ENCODE peak calls at places on chromosome 13, in seven cellular contexts. H is kidney, C is HFF-Myc, W is heart right ventricle, L is BJ, F is tibial artery, R is fibroblast of lung. D is an unnamed sample.

GRCh38 chr13:37621811-37622361 is 23.3 kb upstream of the POSTN start:
- DNase-seq in H (no peak), C (peak; percentile 44), W (no peak), L (peak; percentile 23), F (peak; percentile 33), R (peak; percentile 86), D (no peak)

GRCh38 chr13:110557082-110557481 is 4.4 kb downstream of the RAB20 start:
- DNase-seq in H (no peak), C (no peak), W (no peak), L (no peak), F (no peak), R (no peak), D (no peak)

GRCh38 chr13:94217370-94217769 is 262.1 kb downstream of the DCT start:
- DNase-seq in H (no peak), C (no peak), W (no peak), L (no peak), F (no peak), R (peak; percentile 79), D (no peak)

GRCh38 chr13:92510416-92510815 is 716.2 kb upstream of the GPC6 start:
- DNase-seq in H (no peak), C (no peak), W (no peak), L (no peak), F (no peak), R (peak; percentile 72), D (no peak)

GRCh38 chr13:67023088-67023893 is 206.8 kb downstream of the PCDH9 start:
- DNase-seq in H (no peak), C (peak; percentile 20), W (no peak), L (peak; percentile 39), F (no peak), R (peak; percentile 98), D (no peak)

GRCh38 chr13:90447034-90447734 is 900.3 kb upstream of the MIR17HG start:
- DNase-seq in H (no peak), C (no peak), W (no peak), L (no peak), F (no peak), R (no peak), D (no peak)

GRCh38 chr13:111145071-111145470 is 30.0 kb downstream of the ARHGEF7 start:
- DNase-seq in H (no peak), C (no peak), W (no peak), L (no peak), F (no peak), R (no peak), D (no peak)

GRCh38 chr13:113863511-113864302 is at the start of gene GAS6:
- DNase-seq in H (peak; percentile 83), C (no peak), W (peak; percentile 69), L (no peak), F (no peak), R (peak; percentile 51), D (no peak)

GRCh38 chr13:27551563-27551962 is 68.8 kb downstream of the LNX2 start:
- DNase-seq in H (no peak), C (no peak), W (no peak), L (no peak), F (no peak), R (no peak), D (no peak)

GRCh38 chr13:36582977-36583376 is 90.8 kb upstream of the SERTM1 start:
- DNase-seq in H (no peak), C (no peak), W (no peak), L (no peak), F (no peak), R (no peak), D (no peak)

GRCh38 chr13:36907801-36908200 is 12.2 kb downstream of the SMAD9 start:
- DNase-seq in H (no peak), C (no peak), W (no peak), L (no peak), F (no peak), R (no peak), D (no peak)

GRCh38 chr13:113905942-113906341 is 42.1 kb upstream of the GAS6 start:
- DNase-seq in H (no peak), C (no peak), W (no peak), L (no peak), F (no peak), R (no peak), D (no peak)

GRCh38 chr13:113742445-113743120 is 16.4 kb upstream of the TMEM255B start:
- DNase-seq in H (peak; percentile 56), C (no peak), W (no peak), L (no peak), F (no peak), R (no peak), D (no peak)

GRCh38 chr13:52711277-52711676 is 28.3 kb downstream of the CNMD start:
- DNase-seq in H (no peak), C (peak; percentile 10), W (no peak), L (no peak), F (no peak), R (no peak), D (no peak)

GRCh38 chr13:52713894-52714293 is 25.7 kb downstream of the CNMD start:
- DNase-seq in H (no peak), C (no peak), W (peak; percentile 29), L (no peak), F (peak; percentile 63), R (no peak), D (no peak)
- TF ChIP-seq CTCF in H (no peak), C (no peak), W (no peak), L (no peak), F (no peak), R (no peak), D (no peak)

DNA sequence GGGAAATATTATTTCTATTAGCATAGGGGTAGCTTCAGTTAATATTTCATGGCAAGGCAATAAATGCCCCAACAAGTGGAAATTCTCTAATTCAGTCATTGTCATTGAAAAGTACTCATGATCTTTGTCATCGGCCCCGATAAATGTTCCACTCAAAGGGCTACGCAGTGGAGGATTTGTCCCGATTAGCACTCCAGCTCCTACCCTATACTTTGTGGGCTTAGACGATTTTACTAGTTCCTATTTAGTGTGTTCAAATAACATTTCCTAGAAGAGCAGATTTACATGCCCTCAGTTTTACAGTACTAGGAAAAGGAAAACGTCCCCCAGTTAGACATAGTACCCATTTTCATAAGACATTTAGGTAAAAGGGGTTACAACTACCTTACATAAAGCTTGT is 38.0 kb upstream of the ATP12A start:
- DNase-seq in H (no peak), C (no peak), W (no peak), L (no peak), F (no peak), R (no peak), D (no peak)
- H3K4me3 ChIP-seq in H (no peak overlapping the region), C (no peak overlapping the region), W (no peak overlapping the region), L (no peak overlapping the region), F (no peak overlapping the region), R (no peak overlapping the region), D (no peak overlapping the region)

DNA sequence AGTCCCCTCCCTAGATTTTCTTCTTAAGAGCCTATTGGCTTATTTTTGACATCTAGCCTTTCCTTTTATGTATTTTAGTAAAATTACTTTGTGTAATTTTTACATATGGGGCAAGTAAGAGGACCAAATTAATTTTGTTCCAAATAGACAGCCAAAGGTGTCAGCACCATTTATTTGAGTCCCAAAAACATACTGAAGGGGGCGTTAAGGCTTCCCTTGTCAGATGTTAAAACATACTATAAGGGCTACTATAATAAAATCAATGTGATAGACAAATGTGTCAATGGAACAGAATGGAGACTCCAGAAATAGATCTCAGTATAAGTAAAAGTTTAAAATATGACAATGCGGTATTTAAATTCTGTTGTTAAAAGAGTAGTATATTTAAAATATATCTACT is 133.6 kb downstream of the MTUS2 start:
- DNase-seq in H (no peak), C (no peak), W (no peak), L (no peak), F (no peak), R (no peak), D (no peak)
- TF ChIP-seq CTCF in H (no peak), C (no peak), W (no peak), L (no peak), F (no peak), R (no peak), D (no peak)

GRCh38 chr13:30138511-30138910 is 168.8 kb downstream of the KATNAL1 start:
- DNase-seq in H (no peak), C (no peak), W (no peak), L (no peak), F (no peak), R (no peak), D (no peak)

GRCh38 chr13:30140973-30141372 is 166.4 kb downstream of the KATNAL1 start:
- DNase-seq in H (no peak), C (no peak), W (no peak), L (no peak), F (no peak), R (no peak), D (peak; percentile 49)

GRCh38 chr13:30142502-30143211 is 164.7 kb downstream of the KATNAL1 start:
- DNase-seq in H (no peak), C (peak; percentile 99), W (no peak), L (peak; percentile 99), F (no peak), R (peak; percentile 98), D (no peak)

GRCh38 chr13:30143671-30144400 is 163.5 kb downstream of the KATNAL1 start:
- DNase-seq in H (no peak), C (no peak), W (no peak), L (no peak), F (no peak), R (peak; percentile 65), D (no peak)

GRCh38 chr13:30141773-30142501 is 165.4 kb downstream of the KATNAL1 start:
- DNase-seq in H (no peak), C (no peak), W (no peak), L (no peak), F (no peak), R (no peak), D (no peak)
- H3K4me3 ChIP-seq in H (no peak overlapping the region), C (no peak overlapping the region), W (no peak overlapping the region), L (no peak overlapping the region), F (no peak overlapping the region), R (no peak overlapping the region), D (no peak overlapping the region)

DNA sequence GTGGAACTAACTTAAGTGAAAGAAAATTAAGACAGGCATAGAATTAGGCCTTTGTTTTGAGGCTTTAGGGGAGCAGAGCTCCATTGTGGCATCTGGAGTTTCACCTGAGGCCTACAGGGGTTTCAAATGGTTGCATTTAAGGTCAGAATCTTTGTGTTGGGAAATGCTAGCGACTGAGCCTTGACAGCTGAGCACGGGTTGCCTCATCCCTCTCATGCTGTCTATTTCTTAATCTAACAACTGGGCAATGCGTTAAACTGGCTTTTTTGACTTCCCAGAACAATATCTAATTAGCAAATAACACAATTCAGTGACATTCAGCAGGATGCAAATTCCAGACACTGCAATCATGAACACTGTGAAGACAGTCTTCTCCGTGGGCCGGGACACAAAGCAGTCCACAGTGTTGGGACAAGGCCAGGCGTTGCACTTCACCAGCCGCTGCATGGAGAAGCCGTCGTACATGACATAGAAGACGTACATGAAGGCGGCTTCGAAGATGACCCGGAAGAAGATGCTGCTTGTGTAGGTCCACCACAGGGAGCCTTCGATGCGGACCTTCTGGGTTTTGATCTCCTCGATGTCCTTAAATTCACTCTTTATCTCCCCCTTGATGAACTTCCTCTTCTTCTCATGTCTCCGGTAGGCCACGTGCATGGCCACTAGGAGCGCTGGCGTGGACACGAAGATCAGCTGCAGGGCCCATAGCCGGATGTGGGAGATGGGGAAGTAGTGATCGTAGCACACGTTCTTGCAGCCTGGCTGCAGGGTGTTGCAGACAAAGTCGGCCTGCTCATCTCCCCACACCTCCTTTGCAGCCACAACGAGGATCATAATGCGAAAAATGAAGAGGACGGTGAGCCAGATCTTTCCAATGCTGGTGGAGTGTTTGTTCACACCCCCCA is 3.8 kb downstream of the GJB2 start:
- DNase-seq in H (peak; percentile 66), C (no peak), W (no peak), L (no peak), F (no peak), R (no peak), D (no peak)
- TF ChIP-seq CTCF in H (no peak), C (no peak), W (no peak), L (no peak), F (no peak), R (no peak), D (peak; percentile 39)